ENCODE peak calls at places on chromosomes 5 and 9, in ten cellular contexts. G is activated effector memory CD4-positive, alpha-beta T cell treated with Interleukin-2 at 50 U/mL for 16 hours; K is SW 1271; W is NK-92 treated with Interleukin-12 subunit alpha and Interleukin-12 subunit beta, amount 100 ng/mL, for 24 hours; T is pulmonary artery endothelial cell; V is LoVo; X is mucosa of descending colon; E is breast epithelium; B is T-helper 2 cell; R is BE2C. H is an unnamed sample.

GRCh38 chr9:77022783-77023440 is 3.5 kb downstream of the FOXB2 start:
- DNase-seq in X (no peak), T (no peak), B (no peak), R (no peak), W (no peak), E (no peak), V (no peak), K (no peak), G (no peak), H (no peak)

GRCh38 chr9:64773491-64773931 is 511.5 kb downstream of the FOXD4L5 start:
- DNase-seq in K (no peak), G (no peak), T (no peak), R (no peak), E (no peak), W (no peak), B (peak; percentile 17), X (peak; percentile 42), V (no peak), H (no peak)

GRCh38 chr5:33565304-33565703 is 124.5 kb downstream of the TARS1 start:
- DNase-seq in W (no peak), G (no peak), V (no peak), X (no peak), E (no peak), B (no peak), R (no peak), T (no peak), K (no peak), H (no peak)

GRCh38 chr5:127243011-127243410 is 47.6 kb upstream of the MEGF10 start:
- DNase-seq in W (no peak), X (no peak), T (no peak), B (no peak), G (no peak), E (no peak), V (no peak), K (no peak), R (no peak), H (no peak)

GRCh38 chr5:116652196-116652729 is 77.6 kb upstream of the SEMA6A start:
- DNase-seq in V (no peak), G (no peak), X (no peak), E (peak; percentile 82), K (no peak), B (no peak), R (peak; percentile 84), W (no peak), T (no peak), H (peak; percentile 98)

GRCh38 chr5:179435181-179435580 is 89.9 kb upstream of the ADAMTS2 start:
- DNase-seq in T (no peak), G (no peak), R (no peak), V (no peak), B (no peak), K (no peak), X (peak; percentile 0), W (no peak), E (no peak), H (no peak)

GRCh38 chr9:127770905-127771569 is 7.4 kb downstream of the SH2D3C start:
- DNase-seq in W (peak; percentile 76), V (peak; percentile 97), K (peak; percentile 91), R (peak; percentile 100), B (peak; percentile 99), T (peak; percentile 97), G (peak; percentile 94), E (peak; percentile 98), X (peak; percentile 100), H (peak; percentile 99)

GRCh38 chr5:10709409-10709808 is 51.6 kb downstream of the DAP start:
- DNase-seq in W (no peak), B (no peak), G (no peak), X (no peak), T (no peak), K (no peak), V (no peak), R (no peak), E (no peak), H (no peak)